ENCODE peak calls at places on chromosomes 4 and X, in ten cellular contexts. One of them, this sample, is unnamed.

GRCh38 chrX:112011376-112011775 is 71.2 kb downstream of the TRPC5 start:
- DNase-seq in breast epithelium: no peak
- DNase-seq in colonic mucosa: no peak
- DNase-seq in esophagus squamous epithelium: no peak
- DNase-seq in AG04449: no peak
- DNase-seq in tibial nerve: no peak
- DNase-seq in fibroblast of lung: no peak
- DNase-seq in fibroblast of mammary gland: no peak
- DNase-seq in left ventricle myocardium inferior: no peak
- DNase-seq in GM12865: no peak
- DNase-seq in this sample: no peak

GRCh38 chr4:56123051-56123450 is 174.3 kb downstream of the CEP135 start:
- DNase-seq in fibroblast of lung: no peak
- DNase-seq in tibial nerve: no peak
- DNase-seq in GM12865: no peak
- DNase-seq in left ventricle myocardium inferior: no peak
- DNase-seq in AG04449: no peak
- DNase-seq in breast epithelium: no peak
- DNase-seq in colonic mucosa: no peak
- DNase-seq in fibroblast of mammary gland: no peak
- DNase-seq in esophagus squamous epithelium: no peak
- DNase-seq in this sample: no peak

GRCh38 chrX:155027509-155028066 is 944 bp downstream of the FUNDC2 start:
- DNase-seq in colonic mucosa: peak; percentile 29
- DNase-seq in breast epithelium: no peak
- DNase-seq in esophagus squamous epithelium: no peak
- DNase-seq in left ventricle myocardium inferior: no peak
- DNase-seq in fibroblast of mammary gland: peak; percentile 82
- DNase-seq in tibial nerve: no peak
- DNase-seq in fibroblast of lung: peak; percentile 79
- DNase-seq in AG04449: no peak
- DNase-seq in GM12865: peak; percentile 40
- DNase-seq in this sample: no peak

GRCh38 chr4:106690487-106690886 is 321.9 kb upstream of the GIMD1 start:
- DNase-seq in esophagus squamous epithelium: no peak
- DNase-seq in GM12865: no peak
- DNase-seq in AG04449: peak; percentile 23
- DNase-seq in colonic mucosa: no peak
- DNase-seq in tibial nerve: no peak
- DNase-seq in fibroblast of lung: peak; percentile 28
- DNase-seq in breast epithelium: no peak
- DNase-seq in fibroblast of mammary gland: peak; percentile 43
- DNase-seq in left ventricle myocardium inferior: no peak
- DNase-seq in this sample: no peak

GRCh38 chr4:168765726-168766125 is 244.3 kb downstream of the CBR4 start:
- DNase-seq in AG04449: no peak
- DNase-seq in fibroblast of mammary gland: peak; percentile 83
- DNase-seq in breast epithelium: no peak
- DNase-seq in tibial nerve: no peak
- DNase-seq in left ventricle myocardium inferior: peak; percentile 46
- DNase-seq in fibroblast of lung: peak; percentile 79
- DNase-seq in colonic mucosa: peak; percentile 79
- DNase-seq in esophagus squamous epithelium: no peak
- DNase-seq in GM12865: no peak
- DNase-seq in this sample: no peak

GRCh38 chr4:121380448-121381147 is at the start of gene QRFPR:
- DNase-seq in tibial nerve: no peak
- DNase-seq in fibroblast of lung: no peak
- DNase-seq in AG04449: no peak
- DNase-seq in esophagus squamous epithelium: no peak
- DNase-seq in left ventricle myocardium inferior: peak; percentile 34
- DNase-seq in colonic mucosa: no peak
- DNase-seq in fibroblast of mammary gland: no peak
- DNase-seq in breast epithelium: no peak
- DNase-seq in GM12865: no peak
- DNase-seq in this sample: no peak

GRCh38 chrX:141278306-141278705 is 36.0 kb upstream of the SPANXC start:
- DNase-seq in breast epithelium: no peak
- DNase-seq in tibial nerve: no peak
- DNase-seq in AG04449: no peak
- DNase-seq in fibroblast of mammary gland: peak; percentile 34
- DNase-seq in fibroblast of lung: peak; percentile 32
- DNase-seq in colonic mucosa: no peak
- DNase-seq in left ventricle myocardium inferior: no peak
- DNase-seq in GM12865: peak; percentile 1
- DNase-seq in esophagus squamous epithelium: no peak
- DNase-seq in this sample: no peak

GRCh38 chr4:38943355-38943754 is 75.7 kb downstream of the FAM114A1 start:
- DNase-seq in tibial nerve: no peak
- DNase-seq in esophagus squamous epithelium: no peak
- DNase-seq in GM12865: no peak
- DNase-seq in colonic mucosa: peak; percentile 45
- DNase-seq in fibroblast of lung: peak; percentile 98
- DNase-seq in breast epithelium: no peak
- DNase-seq in left ventricle myocardium inferior: peak; percentile 63
- DNase-seq in fibroblast of mammary gland: no peak
- DNase-seq in AG04449: no peak
- DNase-seq in this sample: no peak

GRCh38 chr4:118338981-118339765 is 13.6 kb downstream of the PRSS12 start:
- DNase-seq in GM12865: no peak
- DNase-seq in breast epithelium: no peak
- DNase-seq in fibroblast of lung: peak; percentile 70
- DNase-seq in tibial nerve: no peak
- DNase-seq in AG04449: no peak
- DNase-seq in fibroblast of mammary gland: peak; percentile 65
- DNase-seq in left ventricle myocardium inferior: no peak
- DNase-seq in esophagus squamous epithelium: no peak
- DNase-seq in colonic mucosa: no peak
- DNase-seq in this sample: no peak

GRCh38 chrX:28794751-28795150 is 207.5 kb downstream of the IL1RAPL1 start:
- DNase-seq in left ventricle myocardium inferior: no peak
- DNase-seq in fibroblast of mammary gland: no peak
- DNase-seq in tibial nerve: no peak
- DNase-seq in fibroblast of lung: no peak
- DNase-seq in AG04449: no peak
- DNase-seq in breast epithelium: no peak
- DNase-seq in esophagus squamous epithelium: no peak
- DNase-seq in colonic mucosa: no peak
- DNase-seq in GM12865: no peak
- DNase-seq in this sample: no peak

GRCh38 chrX:37745354-37745753 is 34.5 kb upstream of the CYBB start:
- DNase-seq in AG04449: peak; percentile 5
- DNase-seq in esophagus squamous epithelium: no peak
- DNase-seq in tibial nerve: peak; percentile 41
- DNase-seq in breast epithelium: peak; percentile 60
- DNase-seq in GM12865: peak; percentile 81
- DNase-seq in fibroblast of mammary gland: peak; percentile 64
- DNase-seq in fibroblast of lung: peak; percentile 70
- DNase-seq in left ventricle myocardium inferior: peak; percentile 56
- DNase-seq in colonic mucosa: peak; percentile 85
- DNase-seq in this sample: peak; percentile 42
- TF ChIP-seq CTCF in AG04449: peak; percentile 81
- TF ChIP-seq CTCF in esophagus squamous epithelium: peak; percentile 82
- TF ChIP-seq CTCF in tibial nerve: peak; percentile 76
- TF ChIP-seq CTCF in breast epithelium: peak; percentile 46
- TF ChIP-seq CTCF in GM12865: peak; percentile 62
- TF ChIP-seq CTCF in fibroblast of mammary gland: peak; percentile 85
- TF ChIP-seq CTCF in fibroblast of lung: peak; percentile 75
- TF ChIP-seq CTCF in left ventricle myocardium inferior: peak; percentile 76
- TF ChIP-seq CTCF in colonic mucosa: peak; percentile 86
- TF ChIP-seq CTCF in this sample: peak; percentile 59

GRCh38 chr4:76984127-76984526 is 34.6 kb downstream of the SEPTIN11 start:
- DNase-seq in fibroblast of lung: peak; percentile 77
- DNase-seq in AG04449: no peak
- DNase-seq in left ventricle myocardium inferior: no peak
- DNase-seq in colonic mucosa: no peak
- DNase-seq in esophagus squamous epithelium: no peak
- DNase-seq in GM12865: peak; percentile 77
- DNase-seq in breast epithelium: no peak
- DNase-seq in tibial nerve: no peak
- DNase-seq in fibroblast of mammary gland: peak; percentile 83
- DNase-seq in this sample: peak; percentile 38
- TF ChIP-seq CTCF in fibroblast of lung: peak; percentile 42
- TF ChIP-seq CTCF in AG04449: peak; percentile 27
- TF ChIP-seq CTCF in left ventricle myocardium inferior: peak; percentile 38
- TF ChIP-seq CTCF in colonic mucosa: no peak
- TF ChIP-seq CTCF in esophagus squamous epithelium: no peak
- TF ChIP-seq CTCF in GM12865: peak; percentile 23
- TF ChIP-seq CTCF in breast epithelium: no peak
- TF ChIP-seq CTCF in tibial nerve: peak; percentile 21
- TF ChIP-seq CTCF in fibroblast of mammary gland: peak; percentile 42
- TF ChIP-seq CTCF in this sample: peak; percentile 22

GRCh38 chrX:43643201-43643600 is 12.9 kb upstream of the MAOA start:
- DNase-seq in fibroblast of mammary gland: peak; percentile 31
- DNase-seq in esophagus squamous epithelium: no peak
- DNase-seq in AG04449: no peak
- DNase-seq in tibial nerve: no peak
- DNase-seq in colonic mucosa: no peak
- DNase-seq in fibroblast of lung: no peak
- DNase-seq in GM12865: no peak
- DNase-seq in left ventricle myocardium inferior: no peak
- DNase-seq in breast epithelium: no peak
- DNase-seq in this sample: no peak

GRCh38 chrX:43643662-43644061 is 12.4 kb upstream of the MAOA start:
- DNase-seq in left ventricle myocardium inferior: no peak
- DNase-seq in AG04449: no peak
- DNase-seq in tibial nerve: no peak
- DNase-seq in esophagus squamous epithelium: no peak
- DNase-seq in fibroblast of mammary gland: no peak
- DNase-seq in GM12865: no peak
- DNase-seq in breast epithelium: no peak
- DNase-seq in fibroblast of lung: no peak
- DNase-seq in colonic mucosa: no peak
- DNase-seq in this sample: no peak

GRCh38 chrX:43646800-43647199 is 9.3 kb upstream of the MAOA start:
- DNase-seq in fibroblast of lung: no peak
- DNase-seq in colonic mucosa: no peak
- DNase-seq in GM12865: no peak
- DNase-seq in esophagus squamous epithelium: no peak
- DNase-seq in left ventricle myocardium inferior: no peak
- DNase-seq in fibroblast of mammary gland: no peak
- DNase-seq in AG04449: no peak
- DNase-seq in breast epithelium: no peak
- DNase-seq in tibial nerve: no peak
- DNase-seq in this sample: no peak

GRCh38 chrX:43641691-43642090 is 14.4 kb upstream of the MAOA start:
- DNase-seq in AG04449: no peak
- DNase-seq in esophagus squamous epithelium: no peak
- DNase-seq in colonic mucosa: no peak
- DNase-seq in left ventricle myocardium inferior: no peak
- DNase-seq in breast epithelium: no peak
- DNase-seq in GM12865: no peak
- DNase-seq in fibroblast of lung: no peak
- DNase-seq in fibroblast of mammary gland: no peak
- DNase-seq in tibial nerve: no peak
- DNase-seq in this sample: no peak

DNA sequence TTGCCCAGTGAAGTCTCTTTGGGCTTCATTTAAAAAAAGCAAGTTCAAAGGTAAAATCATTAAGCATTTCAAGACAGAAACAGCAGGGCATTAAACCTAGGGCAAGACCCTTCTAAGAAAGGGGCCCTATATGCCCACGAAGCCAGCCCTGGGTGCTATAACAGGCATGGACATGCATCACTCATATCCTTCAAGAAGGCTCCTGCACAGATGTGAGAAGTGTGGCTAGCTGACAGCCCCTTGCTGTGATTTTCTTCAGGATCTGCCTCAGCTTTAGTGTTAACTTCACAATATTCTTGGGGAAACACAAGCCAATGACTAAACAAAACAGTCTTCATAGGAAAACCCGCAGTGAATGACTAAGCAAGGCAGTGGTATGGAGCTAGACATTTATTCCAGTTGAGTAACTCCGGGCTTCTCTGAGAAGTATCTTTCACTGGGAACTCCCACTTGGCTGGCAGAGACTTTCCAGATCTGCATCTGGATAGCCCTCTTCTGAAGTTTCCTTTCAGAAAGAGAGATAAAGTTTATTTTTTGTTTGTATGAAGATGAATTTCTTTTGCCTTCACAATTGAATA is 11.9 kb upstream of the MAOA start:
- DNase-seq in AG04449: no peak
- DNase-seq in left ventricle myocardium inferior: no peak
- DNase-seq in breast epithelium: no peak
- DNase-seq in GM12865: no peak
- DNase-seq in fibroblast of mammary gland: peak; percentile 90
- DNase-seq in fibroblast of lung: peak; percentile 85
- DNase-seq in colonic mucosa: no peak
- DNase-seq in tibial nerve: no peak
- DNase-seq in esophagus squamous epithelium: no peak
- DNase-seq in this sample: no peak
- TF ChIP-seq CTCF in AG04449: no peak
- TF ChIP-seq CTCF in left ventricle myocardium inferior: no peak
- TF ChIP-seq CTCF in breast epithelium: no peak
- TF ChIP-seq CTCF in GM12865: no peak
- TF ChIP-seq CTCF in fibroblast of mammary gland: no peak
- TF ChIP-seq CTCF in fibroblast of lung: no peak
- TF ChIP-seq CTCF in colonic mucosa: no peak
- TF ChIP-seq CTCF in tibial nerve: no peak
- TF ChIP-seq CTCF in esophagus squamous epithelium: no peak
- TF ChIP-seq CTCF in this sample: no peak

GRCh38 chr4:15167743-15168142 is 165.5 kb downstream of the CPEB2 start:
- DNase-seq in AG04449: no peak
- DNase-seq in left ventricle myocardium inferior: no peak
- DNase-seq in colonic mucosa: no peak
- DNase-seq in GM12865: no peak
- DNase-seq in breast epithelium: no peak
- DNase-seq in fibroblast of lung: no peak
- DNase-seq in tibial nerve: no peak
- DNase-seq in esophagus squamous epithelium: no peak
- DNase-seq in fibroblast of mammary gland: no peak
- DNase-seq in this sample: no peak
- TF ChIP-seq CTCF in AG04449: no peak
- TF ChIP-seq CTCF in left ventricle myocardium inferior: no peak
- TF ChIP-seq CTCF in colonic mucosa: no peak
- TF ChIP-seq CTCF in GM12865: no peak
- TF ChIP-seq CTCF in breast epithelium: no peak
- TF ChIP-seq CTCF in fibroblast of lung: no peak
- TF ChIP-seq CTCF in tibial nerve: no peak
- TF ChIP-seq CTCF in esophagus squamous epithelium: no peak
- TF ChIP-seq CTCF in fibroblast of mammary gland: no peak
- TF ChIP-seq CTCF in this sample: no peak

GRCh38 chrX:9882669-9883446 is 84.3 kb upstream of the CLDN34 start:
- DNase-seq in GM12865: no peak
- DNase-seq in esophagus squamous epithelium: no peak
- DNase-seq in tibial nerve: no peak
- DNase-seq in AG04449: no peak
- DNase-seq in breast epithelium: no peak
- DNase-seq in fibroblast of mammary gland: no peak
- DNase-seq in left ventricle myocardium inferior: no peak
- DNase-seq in fibroblast of lung: peak; percentile 58
- DNase-seq in colonic mucosa: no peak
- DNase-seq in this sample: no peak
- TF ChIP-seq CTCF in GM12865: no peak
- TF ChIP-seq CTCF in esophagus squamous epithelium: no peak
- TF ChIP-seq CTCF in tibial nerve: no peak
- TF ChIP-seq CTCF in AG04449: no peak
- TF ChIP-seq CTCF in breast epithelium: no peak
- TF ChIP-seq CTCF in fibroblast of mammary gland: peak; percentile 5
- TF ChIP-seq CTCF in left ventricle myocardium inferior: no peak
- TF ChIP-seq CTCF in fibroblast of lung: peak; percentile 8
- TF ChIP-seq CTCF in colonic mucosa: no peak
- TF ChIP-seq CTCF in this sample: no peak